ENCODE peak calls at places on chromosomes 2 and 18, in six cellular contexts. T is dorsolateral prefrontal cortex, H is tibial artery, F is H1, W is ovary, A is coronary artery. S is an unnamed sample.

GRCh38 chr2:11459816-11460215 is 6.1 kb downstream of the E2F6 start:
- DNase-seq in T (no peak), H (no peak), F (no peak), W (no peak), A (no peak), S (no peak)

GRCh38 chr18:6476880-6477279 is 62.2 kb upstream of the L3MBTL4 start:
- DNase-seq in T (no peak), H (no peak), F (no peak), W (no peak), A (no peak), S (no peak)

GRCh38 chr2:181780159-181781081 is 100.1 kb upstream of the NEUROD1 start:
- DNase-seq in T (no peak), H (no peak), F (no peak), W (no peak), A (no peak), S (no peak)

GRCh38 chr2:130796280-130796679 is 40.4 kb upstream of the ARHGEF4 start:
- DNase-seq in T (no peak), H (no peak), F (peak; percentile 54), W (no peak), A (no peak), S (peak; percentile 74)

GRCh38 chr2:106269591-106270291 is 75.6 kb upstream of the UXS1 start:
- DNase-seq in T (no peak), H (no peak), F (peak; percentile 61), W (no peak), A (no peak), S (peak; percentile 69)

GRCh38 chr18:68263481-68263880 is 451.4 kb downstream of the TMX3 start:
- DNase-seq in T (no peak), H (no peak), F (no peak), W (no peak), A (no peak), S (no peak)

GRCh38 chr18:986071-986470 is 81.4 kb downstream of the ADCYAP1 start:
- DNase-seq in T (peak; percentile 4), H (no peak), F (no peak), W (no peak), A (no peak), S (no peak)

GRCh38 chr18:48695671-48696070 is 156.8 kb downstream of the CTIF start:
- DNase-seq in T (no peak), H (no peak), F (no peak), W (no peak), A (no peak), S (no peak)

GRCh38 chr2:6368271-6368670 is 497.4 kb downstream of the CMPK2 start:
- DNase-seq in T (no peak), H (no peak), F (no peak), W (no peak), A (no peak), S (no peak)

GRCh38 chr2:238418999-238419546 is 7.7 kb upstream of the ASB1 start:
- DNase-seq in T (no peak), H (no peak), F (no peak), W (no peak), A (no peak), S (no peak)

GRCh38 chr18:45167109-45167551 is 448.1 kb upstream of the SLC14A2 start:
- DNase-seq in T (no peak), H (no peak), F (no peak), W (no peak), A (no peak), S (no peak)

GRCh38 chr18:42425025-42425424 is 470.0 kb downstream of the PIK3C3 start:
- DNase-seq in T (no peak), H (no peak), F (no peak), W (no peak), A (no peak), S (no peak)

GRCh38 chr2:175838979-175839378 is 163.1 kb downstream of the LNPK start:
- DNase-seq in T (no peak), H (no peak), F (no peak), W (no peak), A (no peak), S (no peak)

GRCh38 chr2:132849118-132849517 is 179.1 kb upstream of the LYPD1 start:
- DNase-seq in T (no peak), H (no peak), F (no peak), W (no peak), A (no peak), S (no peak)

GRCh38 chr2:24432121-24432520 is 58.9 kb upstream of the NCOA1 start:
- DNase-seq in T (no peak), H (no peak), F (peak; percentile 11), W (no peak), A (no peak), S (no peak)

GRCh38 chr2:69366-70344 is 23.4 kb upstream of the FAM110C start:
- DNase-seq in T (no peak), H (no peak), F (no peak), W (no peak), A (no peak), S (no peak)

GRCh38 chr2:182144780-182145170 is 159.1 kb downstream of the PPP1R1C start:
- DNase-seq in T (no peak), H (no peak), F (no peak), W (no peak), A (no peak), S (no peak)

GRCh38 chr2:191979221-191979730 is 132.4 kb upstream of the CAVIN2 start:
- DNase-seq in T (no peak), H (no peak), F (no peak), W (no peak), A (no peak), S (no peak)

GRCh38 chr18:59593291-59593717 is 103.9 kb downstream of the CCBE1 start:
- DNase-seq in T (no peak), H (no peak), F (no peak), W (no peak), A (no peak), S (no peak)

GRCh38 chr2:157433335-157433890 is 10.5 kb downstream of the CYTIP start:
- DNase-seq in T (no peak), H (no peak), F (no peak), W (no peak), A (no peak), S (no peak)

GRCh38 chr18:45245036-45245638 is 370.1 kb upstream of the SLC14A2 start:
- DNase-seq in T (no peak), H (no peak), F (no peak), W (no peak), A (no peak), S (no peak)

GRCh38 chr2:42230891-42231290 is 61.7 kb downstream of the EML4 start:
- DNase-seq in T (no peak), H (no peak), F (no peak), W (no peak), A (no peak), S (no peak)

GRCh38 chr2:20225294-20226151 is 593 bp upstream of the SDC1 start:
- DNase-seq in T (no peak), H (peak; percentile 54), F (peak; percentile 87), W (peak; percentile 60), A (no peak), S (no peak)

DNA sequence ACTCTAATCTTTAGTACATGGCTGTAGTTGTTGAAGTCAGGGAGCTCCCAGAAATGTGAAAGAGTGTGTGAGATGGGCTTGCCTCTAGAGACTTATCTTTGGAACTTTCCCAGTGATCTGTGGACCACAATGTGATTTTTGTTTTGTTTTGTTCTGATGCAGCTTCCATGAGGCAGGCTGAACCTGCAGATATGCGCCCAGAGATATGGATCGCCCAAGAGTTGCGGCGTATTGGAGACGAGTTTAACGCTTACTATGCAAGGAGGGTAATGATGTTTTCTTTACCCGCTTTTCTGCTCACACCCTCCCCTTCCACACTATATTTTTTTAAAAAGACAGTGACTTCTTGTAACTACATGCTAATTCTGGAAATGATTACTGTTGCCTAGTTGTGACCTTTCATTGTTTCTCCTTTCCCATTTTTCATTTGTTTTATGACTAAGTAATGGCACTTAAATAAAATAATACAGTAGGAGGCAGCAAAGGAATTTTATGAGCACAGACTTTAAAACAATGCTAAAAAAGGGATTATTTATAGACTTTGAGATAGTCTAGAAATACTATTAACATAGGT is 29.3 kb downstream of the BCL2L11 start:
- DNase-seq in T (no peak), H (no peak), F (no peak), W (no peak), A (no peak), S (no peak)
- TF ChIP-seq CTCF in T (no peak), H (no peak), F (no peak), W (no peak), A (no peak), S (peak; percentile 25)

GRCh38 chr2:153819501-153819900 is 52.2 kb upstream of the GALNT13 start:
- DNase-seq in T (no peak), H (no peak), F (no peak), W (no peak), A (no peak), S (no peak)
- TF ChIP-seq CTCF in T (no peak), H (no peak), F (peak; percentile 70), W (no peak), A (no peak), S (no peak)

GRCh38 chr2:10019174-10019971 is 24.0 kb upstream of the KLF11 start:
- DNase-seq in T (no peak), H (peak; percentile 61), F (no peak), W (no peak), A (no peak), S (no peak)

GRCh38 chr2:10020001-10020400 is 23.3 kb upstream of the KLF11 start:
- DNase-seq in T (no peak), H (peak; percentile 56), F (no peak), W (no peak), A (no peak), S (no peak)

GRCh38 chr2:10016001-10016801 is 27.1 kb upstream of the KLF11 start:
- DNase-seq in T (no peak), H (peak; percentile 62), F (no peak), W (no peak), A (no peak), S (no peak)

GRCh38 chr2:10016802-10017258 is 26.5 kb upstream of the KLF11 start:
- DNase-seq in T (no peak), H (peak; percentile 54), F (no peak), W (no peak), A (no peak), S (no peak)

DNA sequence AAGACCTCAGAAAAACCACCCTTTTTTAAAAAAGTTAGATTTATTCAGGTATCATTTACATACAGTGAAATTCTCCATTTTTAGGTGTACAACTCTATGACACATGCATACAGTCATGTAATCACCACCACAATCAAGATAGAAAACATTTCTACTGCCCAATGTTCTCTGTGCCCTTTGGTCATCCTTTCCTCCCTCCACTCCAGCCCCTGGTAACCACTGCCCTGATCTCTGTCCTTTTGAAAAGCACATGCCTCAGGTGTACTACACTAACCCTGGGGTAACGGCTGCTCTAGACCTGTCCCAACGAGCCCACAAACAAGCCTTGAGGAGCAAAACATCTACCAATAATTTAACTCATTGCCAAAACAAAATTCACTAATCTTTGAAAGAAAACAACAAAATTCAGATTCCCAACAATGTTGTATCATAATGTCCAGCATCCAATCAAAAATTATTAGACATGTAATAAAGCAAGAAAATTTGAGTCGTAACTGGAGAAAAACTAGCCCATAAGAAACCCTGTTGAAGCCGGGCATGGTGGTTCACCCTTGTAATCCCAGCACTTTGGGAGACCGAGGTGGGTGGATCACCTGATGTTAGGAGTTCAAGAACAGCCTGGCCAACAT is 25.9 kb upstream of the KLF11 start:
- DNase-seq in T (no peak), H (peak; percentile 13), F (no peak), W (no peak), A (no peak), S (no peak)
- TF ChIP-seq CTCF in T (no peak), H (no peak), F (no peak), W (no peak), A (no peak), S (no peak)

DNA sequence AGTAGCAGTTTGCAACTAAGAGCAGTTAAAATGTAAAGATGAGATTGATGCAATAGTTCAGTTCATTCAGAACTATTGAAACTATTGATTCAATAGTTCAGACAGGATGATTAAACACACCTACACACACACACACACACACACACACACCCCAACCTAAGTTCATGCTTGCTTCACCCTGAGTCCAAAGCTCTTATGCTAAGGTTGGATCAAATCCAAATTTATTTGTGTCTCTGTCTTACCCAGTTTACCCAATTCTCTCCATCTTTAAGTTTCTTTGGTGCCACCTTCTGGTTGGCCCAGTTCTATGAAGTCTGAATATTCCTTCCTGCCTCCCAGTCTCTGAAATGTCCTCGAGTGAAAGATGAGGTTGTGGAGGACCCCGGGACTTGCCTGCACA is 5.1 kb downstream of the SERPINB8 start:
- DNase-seq in T (no peak), H (no peak), F (no peak), W (no peak), A (no peak), S (no peak)
- TF ChIP-seq CTCF in T (peak; percentile 11), H (no peak), F (peak; percentile 27), W (no peak), A (no peak), S (peak; percentile 46)

S was measured in osteocyte.